ENCODE peak calls at places on chromosomes 2 and 18, in nine cellular contexts. Q is heart left ventricle, Z is Karpas-422, R is uterus, I is Panc1, B is cardiac muscle cell, T is left ventricle myocardium inferior, J is psoas muscle, D is right atrium auricular region. S is an unnamed sample. For H3K27me3 and H3K9me3, the result is how much of the 10 kb centered on the place peaks cover.

GRCh38 chr2:198135481-198135934 is 331.1 kb downstream of the PLCL1 start:
- DNase-seq in D (no peak), Z (no peak), J (no peak), R (no peak), B (peak), Q (no peak), T (no peak), I (no peak), S (no peak)

GRCh38 chr2:227789803-227790202 is 23.8 kb upstream of the CCL20 start:
- DNase-seq in D (no peak), T (no peak), B (no peak), Z (no peak), R (no peak), I (no peak), Q (no peak), J (no peak), S (no peak)

GRCh38 chr2:135997380-135997779 is 12.0 kb upstream of the DARS1 start:
- DNase-seq in T (no peak), D (no peak), Z (peak), J (no peak), R (no peak), Q (no peak), B (no peak), I (no peak), S (no peak)

GRCh38 chr2:36355157-36355889 is at the start of gene CRIM1:
- DNase-seq in I (no peak), Z (no peak), D (peak), Q (peak), R (peak), J (peak), T (peak), B (peak), S (peak)

GRCh38 chr2:71926098-71926466 is 221.6 kb downstream of the CYP26B1 start:
- DNase-seq in I (no peak), B (no peak), J (no peak), T (no peak), R (no peak), D (no peak), Z (no peak), Q (no peak), S (no peak)

GRCh38 chr2:88590998-88591613 is 36.2 kb downstream of the EIF2AK3 start:
- DNase-seq in Q (peak), T (no peak), D (no peak), B (peak), Z (peak), R (peak), J (no peak), I (peak), S (peak)

GRCh38 chr2:9757430-9758287 is 85.6 kb upstream of the TAF1B start:
- DNase-seq in T (peak), R (no peak), D (no peak), Q (peak), B (peak), J (peak), I (no peak), Z (no peak), S (no peak)

GRCh38 chr2:21198637-21199036 is 74.9 kb downstream of the TDRD15 start:
- DNase-seq in I (no peak), R (no peak), Q (no peak), J (no peak), T (no peak), Z (no peak), B (no peak), D (no peak), S (no peak)

GRCh38 chr2:181810823-181811695 is 80.5 kb upstream of the ITPRID2 start:
- DNase-seq in Z (no peak), I (peak), J (no peak), D (no peak), T (no peak), R (peak), Q (peak), B (peak), S (no peak)

GRCh38 chr2:85503611-85504433 is 35.1 kb upstream of the MAT2A start:
- DNase-seq in B (no peak), Q (no peak), R (no peak), Z (no peak), I (no peak), D (no peak), J (no peak), T (no peak), S (no peak)

GRCh38 chr2:40367652-40368051 is 84.2 kb downstream of the SLC8A1 start:
- DNase-seq in I (no peak), J (no peak), B (peak), Z (no peak), D (no peak), Q (no peak), T (no peak), R (no peak), S (no peak)

GRCh38 chr2:230849633-230850357 is 14.9 kb upstream of the ITM2C start:
- DNase-seq in Z (peak), B (peak), I (no peak), J (peak), R (no peak), Q (no peak), D (no peak), T (peak), S (no peak)

GRCh38 chr2:224934542-224935188 is 107.6 kb downstream of the DOCK10 start:
- DNase-seq in Z (no peak), T (no peak), Q (no peak), B (peak), D (no peak), J (no peak), I (no peak), R (no peak), S (no peak)

GRCh38 chr2:9145752-9146430 is 60.7 kb upstream of the ASAP2 start:
- DNase-seq in J (no peak), R (no peak), Z (no peak), B (no peak), D (no peak), I (no peak), Q (no peak), T (no peak), S (no peak)

GRCh38 chr2:42424033-42424432 is 63.0 kb upstream of the COX7A2L start:
- DNase-seq in J (no peak), Q (no peak), B (peak), Z (no peak), D (no peak), T (no peak), R (no peak), I (no peak), S (no peak)

GRCh38 chr2:164905307-164905706 is 50.0 kb downstream of the SLC38A11 start:
- DNase-seq in R (no peak), I (no peak), Q (no peak), T (no peak), B (no peak), D (no peak), J (no peak), Z (no peak), S (no peak)

GRCh38 chr2:38406597-38407110 is 29.6 kb upstream of the ATL2 start:
- DNase-seq in Q (peak), I (no peak), Z (no peak), J (peak), R (peak), B (peak), T (peak), D (peak), S (peak)

GRCh38 chr2:118589726-118590125 is 257.7 kb downstream of the EN1 start:
- DNase-seq in J (no peak), T (no peak), R (no peak), Q (no peak), Z (no peak), B (no peak), I (no peak), D (no peak), S (no peak)

DNA sequence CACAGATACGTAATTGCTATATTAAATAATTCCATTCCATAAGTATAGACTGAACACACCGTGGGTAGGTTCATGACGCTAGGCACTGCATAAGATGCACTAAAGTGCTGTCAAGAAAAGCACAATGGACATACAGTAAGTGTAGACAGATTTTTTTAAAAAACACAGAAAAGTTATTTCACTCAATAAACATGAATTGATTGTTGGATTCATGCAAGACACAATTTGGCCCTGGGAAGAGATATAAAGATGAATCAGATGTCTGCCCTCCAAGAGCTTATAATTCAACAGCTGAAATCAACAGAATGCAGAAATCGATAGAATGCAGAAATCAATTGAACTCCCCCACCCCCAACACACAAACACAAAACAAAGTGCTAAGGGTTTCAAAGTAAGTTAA is 1.8 kb downstream of the NBAS start:
- DNase-seq in T (no peak), D (no peak), Z (no peak), R (no peak), B (no peak), J (no peak), Q (no peak), I (no peak), S (no peak)
- H3K4me3 ChIP-seq in T (peak), D (no peak), Z (peak), R (no peak), B (no peak), J (peak), Q (no peak), I (peak), S (peak)

GRCh38 chr2:4278392-4278791 is 575.0 kb downstream of the DCDC2C start:
- DNase-seq in J (no peak), R (no peak), B (no peak), Z (no peak), Q (no peak), I (no peak), D (no peak), T (no peak), S (no peak)
- H3K27me3 ChIP-seq in J (under half), R (under half), B (under half), Z (under half), Q (under half), I (under half), D (under half), T (under half), S (under half)

GRCh38 chr2:11980809-11981208 is 234.4 kb downstream of the LPIN1 start:
- DNase-seq in D (no peak), I (no peak), R (no peak), T (no peak), Z (no peak), Q (no peak), B (no peak), J (no peak), S (no peak)

GRCh38 chr2:11985817-11986566 is 239.6 kb downstream of the LPIN1 start:
- DNase-seq in B (no peak), I (no peak), T (no peak), J (no peak), D (no peak), Z (no peak), Q (no peak), R (no peak), S (no peak)

GRCh38 chr2:11984556-11985158 is 238.2 kb downstream of the LPIN1 start:
- DNase-seq in Q (no peak), I (no peak), R (no peak), B (no peak), D (no peak), T (no peak), Z (no peak), J (no peak), S (no peak)

GRCh38 chr2:11983870-11984269 is 237.4 kb downstream of the LPIN1 start:
- DNase-seq in B (no peak), Q (no peak), J (no peak), I (no peak), T (no peak), D (no peak), R (no peak), Z (no peak), S (no peak)

GRCh38 chr2:11983401-11983800 is 237.0 kb downstream of the LPIN1 start:
- DNase-seq in Z (no peak), J (no peak), T (no peak), D (no peak), R (no peak), Q (no peak), B (no peak), I (no peak), S (no peak)
- H3K9me3 ChIP-seq in Z (under half), J (under half), T (under half), D (under half), R (under half), Q (under half), B (under half), I (under half), S (under half)

GRCh38 chr2:150484461-150484931 is 3.0 kb downstream of the RND3 start:
- DNase-seq in T (no peak), Q (no peak), B (peak), Z (no peak), R (no peak), D (no peak), I (no peak), J (no peak), S (no peak)
- H3K4me3 ChIP-seq in T (peak), Q (peak), B (no peak), Z (no peak), R (peak), D (peak), I (peak), J (peak), S (no peak)

GRCh38 chr2:86787701-86788100 is 3.0 kb downstream of the CD8A start:
- DNase-seq in Z (no peak), J (no peak), B (peak), Q (peak), I (no peak), T (no peak), R (no peak), D (no peak), S (no peak)
- H3K27me3 ChIP-seq in Z (under half), J (under half), B (half or more), Q (under half), I (under half), T (under half), R (under half), D (under half), S (under half)

GRCh38 chr18:31976242-31976641 is 33.3 kb upstream of the TRAPPC8 start:
- DNase-seq in Z (no peak), T (no peak), R (no peak), J (no peak), I (no peak), B (no peak), D (no peak), Q (no peak), S (no peak)
- H3K9me3 ChIP-seq in Z (under half), T (under half), R (under half), J (under half), I (under half), B (under half), D (under half), Q (under half), S (under half)

GRCh38 chr2:207161724-207162123 is 4.0 kb downstream of the KLF7 start:
- DNase-seq in J (no peak), D (no peak), R (no peak), T (no peak), I (no peak), B (peak), Z (no peak), Q (no peak), S (no peak)

GRCh38 chr2:207161247-207161646 is 4.5 kb downstream of the KLF7 start:
- DNase-seq in T (no peak), R (no peak), Q (no peak), J (no peak), B (no peak), I (no peak), Z (no peak), D (no peak), S (no peak)

GRCh38 chr2:207159002-207159401 is 6.7 kb downstream of the KLF7 start:
- DNase-seq in I (no peak), Q (no peak), B (no peak), D (no peak), T (no peak), Z (no peak), J (no peak), R (no peak), S (no peak)

GRCh38 chr2:207162319-207162718 is 3.4 kb downstream of the KLF7 start:
- DNase-seq in I (no peak), B (peak), Z (no peak), J (no peak), D (no peak), T (no peak), R (no peak), Q (no peak), S (no peak)

DNA sequence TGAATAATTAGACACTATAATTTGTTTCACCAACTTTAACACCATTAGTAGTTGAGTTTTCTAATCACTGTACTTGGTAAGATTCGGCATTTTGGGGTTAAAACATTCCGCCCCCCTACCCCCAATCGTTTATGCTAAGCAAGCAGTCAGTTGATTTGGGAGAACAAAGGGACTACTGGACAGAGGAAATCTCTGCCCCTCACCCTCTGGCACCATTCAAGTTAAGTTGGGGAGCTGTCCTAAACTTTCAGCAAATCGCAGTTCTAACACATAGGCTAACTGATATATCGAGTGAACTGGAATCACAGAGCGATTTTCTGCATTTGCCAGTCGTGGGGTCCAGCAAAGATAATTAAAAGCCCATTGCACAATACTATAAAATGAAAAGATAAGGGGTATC is 5.6 kb downstream of the KLF7 start:
- DNase-seq in Q (no peak), J (no peak), T (no peak), D (no peak), I (no peak), Z (no peak), B (peak), R (no peak), S (no peak)
- H3K4me3 ChIP-seq in Q (no peak), J (no peak), T (no peak), D (no peak), I (no peak), Z (no peak), B (no peak), R (no peak), S (no peak)

GRCh38 chr18:5912491-5912890 is 17.2 kb upstream of the TMEM200C start:
- DNase-seq in D (no peak), R (no peak), T (no peak), B (no peak), J (no peak), I (no peak), Z (no peak), Q (no peak), S (no peak)

GRCh38 chr18:5909130-5909529 is 13.8 kb upstream of the TMEM200C start:
- DNase-seq in Z (no peak), B (no peak), R (no peak), J (no peak), Q (no peak), I (no peak), T (no peak), D (no peak), S (no peak)

GRCh38 chr18:5918196-5918595 is 22.9 kb upstream of the TMEM200C start:
- DNase-seq in B (no peak), J (no peak), R (no peak), D (no peak), Z (no peak), I (no peak), T (no peak), Q (no peak), S (no peak)

GRCh38 chr18:5914971-5915370 is 19.6 kb upstream of the TMEM200C start:
- DNase-seq in D (no peak), J (no peak), R (no peak), Z (no peak), I (no peak), T (no peak), Q (no peak), B (no peak), S (no peak)

DNA sequence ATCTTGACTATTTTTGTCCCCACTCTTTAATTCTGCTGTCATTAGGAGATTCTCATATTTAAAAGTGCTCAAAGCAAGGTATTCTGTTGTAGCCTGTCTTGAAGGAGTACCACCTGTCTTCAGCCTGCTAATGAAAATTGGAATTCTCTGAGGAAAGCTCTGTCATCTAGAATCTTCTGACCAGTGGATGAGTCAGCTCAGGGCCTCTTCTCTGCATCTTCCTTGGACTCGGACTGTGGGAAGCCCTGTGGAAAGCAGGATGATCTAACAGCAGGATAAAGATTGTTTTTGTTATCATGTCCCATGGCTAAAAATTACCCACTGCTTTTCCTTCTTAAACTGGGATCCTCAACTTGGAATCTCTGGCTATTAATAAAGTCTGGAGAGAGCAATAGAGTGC is 18.7 kb upstream of the TMEM200C start:
- DNase-seq in T (no peak), B (no peak), D (no peak), Z (no peak), R (no peak), I (no peak), J (no peak), Q (no peak), S (no peak)
- H3K27me3 ChIP-seq in T (half or more), B (under half), D (under half), Z (under half), R (under half), I (under half), J (under half), Q (under half), S (under half)

GRCh38 chr18:80026363-80026762 is 7.9 kb upstream of the RBFA start:
- DNase-seq in R (no peak), T (no peak), I (no peak), Z (no peak), Q (no peak), J (no peak), D (no peak), B (no peak), S (no peak)
- H3K9me3 ChIP-seq in R (half or more), T (half or more), I (under half), Z (half or more), Q (half or more), J (half or more), D (under half), B (under half), S (under half)

DNA sequence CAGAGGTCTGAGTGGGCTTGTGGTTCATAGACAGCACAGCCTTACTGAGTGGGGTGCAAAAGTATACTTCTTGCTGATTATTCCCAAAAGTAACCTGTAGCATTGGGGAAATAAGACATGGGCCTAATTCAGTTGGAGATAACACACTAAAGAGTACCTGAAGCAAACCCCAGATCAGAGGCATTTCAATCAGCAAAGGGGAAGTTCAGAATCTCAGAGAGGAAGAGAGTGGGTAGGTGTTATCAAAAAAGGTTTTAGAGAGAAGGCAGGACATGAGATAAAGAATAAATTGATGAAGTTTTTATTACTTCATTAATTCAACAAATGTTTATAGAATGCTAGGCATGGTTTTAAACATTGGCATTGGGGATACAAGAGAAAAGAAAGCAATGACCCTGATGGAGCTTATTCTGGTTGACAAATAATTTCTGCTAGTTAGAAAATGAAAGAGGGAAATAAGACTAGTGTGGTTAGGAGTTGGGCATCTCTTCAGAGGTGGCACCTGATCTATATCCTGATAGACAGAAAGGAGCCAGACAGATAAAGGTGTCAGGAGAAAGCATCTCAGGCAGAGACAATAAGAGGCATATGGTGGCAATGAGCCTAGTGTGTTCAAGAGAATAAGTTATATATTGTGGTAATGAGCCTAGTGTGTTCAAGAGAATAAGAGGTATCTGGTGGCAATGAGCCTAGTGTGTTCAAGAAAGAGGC is 153.8 kb upstream of the SETBP1 start:
- DNase-seq in T (no peak), D (no peak), Q (no peak), J (no peak), R (no peak), B (no peak), Z (peak), I (no peak), S (no peak)
- H3K4me3 ChIP-seq in T (no peak), D (no peak), Q (no peak), J (no peak), R (no peak), B (no peak), Z (no peak), I (no peak), S (no peak)

S was measured in HAP-1.